ENCODE peak calls at places on chromosomes 16 and 17, in ten cellular contexts. F is HFFc6; U is activated T-cell treated with anti-CD3 and anti-CD28 coated beads, Interleukin-2, amount 50 U/mL, for 48 hours; V is DMS79; D is memory B cell; Y is activated CD8-positive, alpha-beta T cell treated with anti-CD3 and anti-CD28 coated beads for 36 hours; O is nephron progenitor cell; S is mucosa of gallbladder; A is CD4-positive, alpha-beta memory T cell; L is gastrocnemius medialis. H is an unnamed sample.

GRCh38 chr17:79732804-79733691 is 2.3 kb downstream of the ENPP7 start:
- DNase-seq in F (no peak), U (no peak), V (no peak), D (no peak), Y (peak; percentile 26), O (no peak), S (peak; percentile 48), A (no peak), L (no peak), H (peak; percentile 75)

GRCh38 chr16:70337814-70338213 is 8.9 kb upstream of the DDX19A start:
- DNase-seq in F (no peak), U (no peak), V (no peak), D (no peak), Y (no peak), O (no peak), S (no peak), A (no peak), L (no peak), H (no peak)

GRCh38 chr16:30054451-30054850 is 11.1 kb upstream of the ALDOA start:
- DNase-seq in F (no peak), U (no peak), V (no peak), D (no peak), Y (no peak), O (no peak), S (no peak), A (no peak), L (no peak), H (no peak)

GRCh38 chr17:80832266-80832676 is 159.4 kb upstream of the CHMP6 start:
- DNase-seq in F (peak; percentile 88), U (no peak), V (peak; percentile 3), D (no peak), Y (no peak), O (no peak), S (no peak), A (no peak), L (peak; percentile 62), H (no peak)

GRCh38 chr17:58576679-58577367 is 62.4 kb upstream of the MTMR4 start:
- DNase-seq in F (no peak), U (no peak), V (no peak), D (no peak), Y (no peak), O (no peak), S (no peak), A (no peak), L (no peak), H (no peak)

GRCh38 chr16:26547681-26548080 is 519.0 kb upstream of the C16orf82 start:
- DNase-seq in F (no peak), U (no peak), V (no peak), D (no peak), Y (no peak), O (no peak), S (no peak), A (no peak), L (no peak), H (no peak)

GRCh38 chr17:9529033-9529748 is 46.4 kb downstream of the STX8 start:
- DNase-seq in F (peak; percentile 12), U (no peak), V (no peak), D (no peak), Y (peak; percentile 9), O (no peak), S (no peak), A (no peak), L (no peak), H (no peak)

GRCh38 chr16:79509221-79509631 is 91.3 kb downstream of the MAF start:
- DNase-seq in F (no peak), U (no peak), V (no peak), D (no peak), Y (no peak), O (no peak), S (peak; percentile 64), A (no peak), L (peak; percentile 60), H (no peak)

GRCh38 chr16:26016989-26017388 is 325.2 kb downstream of the HS3ST4 start:
- DNase-seq in F (no peak), U (no peak), V (no peak), D (no peak), Y (no peak), O (no peak), S (no peak), A (no peak), L (no peak), H (no peak)

GRCh38 chr16:57260294-57260929 is 15.4 kb downstream of the ARL2BP start:
- DNase-seq in F (peak; percentile 32), U (peak; percentile 34), V (no peak), D (no peak), Y (peak; percentile 59), O (no peak), S (no peak), A (no peak), L (no peak), H (no peak)

GRCh38 chr17:79977161-79977631 is 58.5 kb downstream of the TBC1D16 start:
- DNase-seq in F (no peak), U (no peak), V (no peak), D (no peak), Y (no peak), O (no peak), S (no peak), A (no peak), L (no peak), H (no peak)

GRCh38 chr16:82524939-82525338 is 101.8 kb upstream of the CDH13 start:
- DNase-seq in F (no peak), U (no peak), V (no peak), D (no peak), Y (no peak), O (no peak), S (no peak), A (no peak), L (no peak), H (no peak)

GRCh38 chr16:89044394-89045180 is 49.1 kb upstream of the ACSF3 start:
- DNase-seq in F (no peak), U (no peak), V (no peak), D (no peak), Y (no peak), O (peak; percentile 1), S (no peak), A (no peak), L (no peak), H (no peak)

GRCh38 chr16:65070831-65071230 is 51.0 kb downstream of the CDH11 start:
- DNase-seq in F (peak; percentile 96), U (no peak), V (no peak), D (no peak), Y (no peak), O (no peak), S (peak; percentile 76), A (no peak), L (peak; percentile 92), H (no peak)

GRCh38 chr17:49015924-49016774 is 19.0 kb downstream of the IGF2BP1 start:
- DNase-seq in F (no peak), U (no peak), V (no peak), D (no peak), Y (no peak), O (no peak), S (no peak), A (no peak), L (no peak), H (no peak)

GRCh38 chr17:41734139-41734948 is at the start of gene HAP1:
- DNase-seq in F (no peak), U (peak; percentile 48), V (no peak), D (peak; percentile 42), Y (peak; percentile 26), O (peak; percentile 78), S (no peak), A (no peak), L (no peak), H (no peak)

GRCh38 chr17:82804442-82805191 is 35.2 kb downstream of the ZNF750 start:
- DNase-seq in F (no peak), U (no peak), V (no peak), D (no peak), Y (no peak), O (no peak), S (peak; percentile 61), A (no peak), L (peak; percentile 98), H (no peak)

GRCh38 chr17:6045621-6046357 is 24.4 kb upstream of the WSCD1 start:
- DNase-seq in F (no peak), U (no peak), V (no peak), D (no peak), Y (no peak), O (no peak), S (no peak), A (no peak), L (no peak), H (no peak)

GRCh38 chr16:85389679-85390470 is 223.2 kb upstream of the GSE1 start:
- DNase-seq in F (no peak), U (no peak), V (no peak), D (no peak), Y (no peak), O (peak; percentile 34), S (no peak), A (no peak), L (no peak), H (no peak)

GRCh38 chr17:74608511-74608910 is 15.0 kb downstream of the CD300E start:
- DNase-seq in F (no peak), U (no peak), V (no peak), D (no peak), Y (no peak), O (no peak), S (no peak), A (no peak), L (no peak), H (no peak)

GRCh38 chr17:55264640-55265298 is at the start of gene HLF:
- DNase-seq in F (no peak), U (peak; percentile 80), V (peak; percentile 13), D (peak; percentile 53), Y (peak; percentile 64), O (peak; percentile 75), S (peak; percentile 81), A (peak; percentile 83), L (peak; percentile 72), H (peak; percentile 67)

GRCh38 chr16:14462811-14463210 is 167.2 kb downstream of the PARN start:
- DNase-seq in F (no peak), U (no peak), V (no peak), D (no peak), Y (no peak), O (no peak), S (no peak), A (no peak), L (no peak), H (no peak)

GRCh38 chr17:2335726-2336214 is 487 bp downstream of the TSR1 start:
- DNase-seq in F (no peak), U (no peak), V (no peak), D (no peak), Y (no peak), O (peak; percentile 18), S (no peak), A (no peak), L (peak; percentile 25), H (no peak)

GRCh38 chr17:31550389-31551056 is 159.0 kb downstream of the RAB11FIP4 start:
- DNase-seq in F (no peak), U (no peak), V (peak; percentile 63), D (no peak), Y (no peak), O (no peak), S (peak; percentile 17), A (no peak), L (no peak), H (no peak)